ENCODE peak calls at places on chromosomes 12 and 14, in six cellular contexts. U is fibroblast of lung, Z is astrocyte, J is fibroblast of pulmonary artery, S is stomach, A is cardiac fibroblast. N is an unnamed sample.

GRCh38 chr14:30681752-30682355 is 59.7 kb downstream of the SCFD1 start:
- DNase-seq in U (no peak), Z (no peak), J (peak; percentile 29), S (no peak), A (peak; percentile 48), N (no peak)

GRCh38 chr12:28750946-28751714 is 397.9 kb upstream of the FAR2 start:
- DNase-seq in U (no peak), Z (no peak), J (no peak), S (no peak), A (peak; percentile 5), N (no peak)

GRCh38 chr12:1080520-1081223 is 89.6 kb downstream of the ERC1 start:
- DNase-seq in U (no peak), Z (no peak), J (no peak), S (no peak), A (no peak), N (no peak)

GRCh38 chr12:124720687-124721500 is 142.8 kb downstream of the SCARB1 start:
- DNase-seq in U (peak; percentile 87), Z (peak; percentile 83), J (peak; percentile 85), S (peak; percentile 68), A (peak; percentile 83), N (peak; percentile 62)

GRCh38 chr12:120833849-120834248 is 70.3 kb downstream of the SPPL3 start:
- DNase-seq in U (peak; percentile 27), Z (no peak), J (no peak), S (no peak), A (peak; percentile 37), N (peak; percentile 55)

GRCh38 chr12:67484788-67485480 is 163.6 kb upstream of the DYRK2 start:
- DNase-seq in U (no peak), Z (no peak), J (no peak), S (no peak), A (no peak), N (no peak)

GRCh38 chr14:20427231-20428009 is 8.5 kb downstream of the KLHL33 start:
- DNase-seq in U (peak; percentile 71), Z (peak; percentile 59), J (peak; percentile 59), S (no peak), A (peak; percentile 61), N (peak; percentile 80)

GRCh38 chr12:124387510-124387855 is 92.6 kb downstream of the RFLNA start:
- DNase-seq in U (no peak), Z (no peak), J (no peak), S (peak; percentile 82), A (no peak), N (no peak)

GRCh38 chr12:65614259-65614658 is 210.0 kb upstream of the HMGA2 start:
- DNase-seq in U (no peak), Z (no peak), J (no peak), S (no peak), A (no peak), N (no peak)

GRCh38 chr12:19131020-19131431 is 1.5 kb downstream of the PLEKHA5 start:
- DNase-seq in U (peak; percentile 65), Z (peak; percentile 54), J (peak; percentile 52), S (peak; percentile 33), A (peak; percentile 73), N (peak; percentile 68)

GRCh38 chr12:52543985-52544888 is 8.7 kb downstream of the KRT71 start:
- DNase-seq in U (peak; percentile 11), Z (no peak), J (no peak), S (no peak), A (peak; percentile 5), N (peak; percentile 9)

GRCh38 chr12:124466200-124467128 is 100.9 kb downstream of the NCOR2 start:
- DNase-seq in U (peak; percentile 50), Z (peak; percentile 24), J (peak; percentile 93), S (peak; percentile 57), A (peak; percentile 94), N (no peak)

GRCh38 chr12:93785262-93786010 is 108.3 kb downstream of the CRADD start:
- DNase-seq in U (peak; percentile 96), Z (peak; percentile 94), J (peak; percentile 95), S (no peak), A (peak; percentile 98), N (peak; percentile 97)

GRCh38 chr14:72568296-72568992 is 325.5 kb downstream of the DPF3 start:
- DNase-seq in U (no peak), Z (no peak), J (no peak), S (no peak), A (no peak), N (no peak)

GRCh38 chr12:2170376-2170775 is 117.6 kb downstream of the CACNA1C start:
- DNase-seq in U (peak; percentile 74), Z (peak; percentile 70), J (peak; percentile 40), S (no peak), A (peak; percentile 78), N (peak; percentile 29)

GRCh38 chr12:46835785-46836184 is 10.0 kb upstream of the SLC38A4 start:
- DNase-seq in U (no peak), Z (no peak), J (no peak), S (no peak), A (no peak), N (no peak)

GRCh38 chr12:46843811-46844210 is 18.0 kb upstream of the SLC38A4 start:
- DNase-seq in U (no peak), Z (no peak), J (peak; percentile 52), S (no peak), A (peak; percentile 18), N (peak; percentile 31)

GRCh38 chr12:46841891-46842290 is 16.1 kb upstream of the SLC38A4 start:
- DNase-seq in U (no peak), Z (no peak), J (no peak), S (no peak), A (no peak), N (no peak)

GRCh38 chr12:46839964-46840363 is 14.2 kb upstream of the SLC38A4 start:
- DNase-seq in U (no peak), Z (no peak), J (no peak), S (no peak), A (no peak), N (no peak)

DNA sequence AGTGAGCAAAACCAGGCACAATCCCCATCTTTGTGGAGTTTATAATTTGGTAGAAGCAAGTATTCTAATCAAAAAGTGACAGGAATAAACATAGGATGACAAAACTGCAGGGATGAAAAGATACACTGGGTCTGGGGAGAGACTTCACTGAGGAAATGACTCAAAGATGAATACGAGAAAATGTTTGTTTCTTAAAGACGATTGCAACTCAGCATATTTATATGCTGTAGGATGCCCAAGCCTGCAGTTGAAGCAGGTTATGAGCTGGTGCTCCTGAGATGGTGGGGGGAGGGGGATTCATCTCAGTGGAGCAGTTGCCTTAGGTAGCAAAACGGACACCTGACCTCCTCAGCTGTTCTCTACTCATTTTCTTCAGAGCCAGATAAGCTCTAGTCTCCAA is 13.4 kb upstream of the SLC38A4 start:
- DNase-seq in U (no peak), Z (no peak), J (no peak), S (no peak), A (no peak), N (no peak)
- TF ChIP-seq CTCF in U (no peak), Z (no peak), J (no peak), S (no peak), A (no peak), N (no peak)

DNA sequence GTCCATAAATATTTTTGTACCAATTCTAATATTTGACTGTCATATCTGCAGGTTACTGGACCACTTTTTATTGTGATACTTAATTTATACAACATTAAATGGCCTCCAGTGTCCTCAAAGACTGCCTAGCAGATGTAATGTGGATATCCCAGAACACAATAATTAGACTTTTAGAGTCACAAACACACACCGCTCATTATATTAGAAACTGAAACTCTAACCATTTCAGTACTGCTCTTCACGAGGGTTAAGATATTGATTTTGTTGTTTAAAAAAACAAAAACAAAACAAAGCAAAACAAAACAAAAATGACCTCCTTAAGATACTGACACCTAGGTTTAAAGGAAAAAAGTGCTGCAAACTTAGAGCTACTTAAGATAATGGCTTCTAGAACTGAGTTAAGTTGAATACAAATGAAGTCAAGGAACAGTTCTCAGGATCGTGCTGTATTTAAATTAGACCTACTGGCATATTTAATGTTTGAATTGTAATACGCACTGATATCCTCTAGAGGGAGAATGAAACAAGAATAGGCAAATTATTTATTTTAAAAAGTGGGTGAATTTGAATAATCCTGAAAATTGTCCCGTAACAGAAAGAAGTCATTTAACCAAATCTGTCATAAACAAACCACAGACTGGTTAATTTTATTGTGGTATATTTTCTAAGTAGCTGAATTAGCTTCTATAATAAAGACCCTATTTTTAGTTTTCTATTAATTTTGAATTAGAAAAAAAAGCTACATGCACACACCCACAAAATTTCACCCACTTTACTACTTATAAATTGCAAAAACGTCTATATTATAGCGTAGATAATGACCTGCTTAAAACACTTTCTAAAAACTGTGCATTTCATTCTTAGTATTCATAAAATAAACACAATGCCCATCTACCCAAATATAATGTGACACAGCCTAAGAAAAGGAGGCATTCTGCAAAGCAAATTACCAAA is 395.2 kb upstream of the DCN start:
- DNase-seq in U (peak; percentile 30), Z (peak; percentile 15), J (peak; percentile 51), S (no peak), A (peak; percentile 52), N (peak; percentile 43)
- H3K4me3 ChIP-seq in U (peak overlapping the region; percentile 60), Z (peak overlapping the region; percentile 13), J (peak overlapping the region; percentile 32), S (peak overlapping the region; percentile 16), A (no peak overlapping the region), N (peak overlapping the region; percentile 11)

GRCh38 chr14:105271224-105271890 is 23.0 kb downstream of the BTBD6 start:
- DNase-seq in U (no peak), Z (no peak), J (no peak), S (no peak), A (no peak), N (no peak)

GRCh38 chr14:105268736-105269354 is 20.5 kb downstream of the BTBD6 start:
- DNase-seq in U (no peak), Z (no peak), J (no peak), S (no peak), A (no peak), N (no peak)

GRCh38 chr14:105272623-105273022 is 24.3 kb downstream of the BTBD6 start:
- DNase-seq in U (no peak), Z (no peak), J (no peak), S (no peak), A (no peak), N (no peak)

GRCh38 chr14:105269405-105269804 is 21.1 kb downstream of the BTBD6 start:
- DNase-seq in U (no peak), Z (no peak), J (no peak), S (no peak), A (no peak), N (no peak)

GRCh38 chr14:105267820-105268548 is 19.7 kb downstream of the BTBD6 start:
- DNase-seq in U (peak; percentile 33), Z (peak; percentile 6), J (no peak), S (no peak), A (no peak), N (no peak)
- TF ChIP-seq CTCF in U (no peak), Z (no peak), J (no peak), S (no peak), A (no peak), N (no peak)

DNA sequence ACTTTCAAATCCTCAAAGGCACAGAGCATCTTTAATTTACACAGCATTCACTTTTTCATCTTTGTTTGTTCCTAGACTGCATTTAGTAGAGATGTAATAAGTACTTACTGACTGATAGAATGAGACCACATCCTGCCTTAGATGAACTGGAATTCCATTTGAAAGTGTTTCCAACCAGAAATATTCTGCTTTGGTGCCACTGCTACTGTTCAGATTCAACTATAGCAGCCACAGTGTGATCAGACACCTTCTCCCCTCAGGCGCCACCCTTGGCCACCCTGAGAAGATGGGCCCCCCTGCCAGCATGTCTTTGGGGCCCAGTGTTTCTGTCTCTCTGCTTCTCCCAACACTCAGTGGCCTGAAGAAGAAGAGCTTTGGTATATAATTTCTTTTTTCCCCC is 449.1 kb downstream of the RAD51B start:
- DNase-seq in U (peak; percentile 68), Z (peak; percentile 54), J (no peak), S (no peak), A (no peak), N (no peak)
- H3K4me3 ChIP-seq in U (no peak overlapping the region), Z (no peak overlapping the region), J (no peak overlapping the region), S (no peak overlapping the region), A (no peak overlapping the region), N (no peak overlapping the region)

GRCh38 chr12:59678759-59679411 is 83.1 kb downstream of the SLC16A7 start:
- DNase-seq in U (no peak), Z (no peak), J (no peak), S (no peak), A (no peak), N (no peak)
- TF ChIP-seq CTCF in U (no peak), Z (no peak), J (no peak), S (no peak), A (no peak), N (no peak)

N was measured in foreskin fibroblast.